ENCODE peak calls at places on chromosomes 5 and 9, in five cellular contexts. I is GM12878, P is H1, L is K562, S is HepG2. A is an unnamed sample.

GRCh38 chr5:139277171-139277570 is 16.4 kb upstream of the MATR3 start:
- DNase-seq in P (no peak), S (no peak), L (no peak), I (no peak), A (no peak)

GRCh38 chr5:139979943-139980342 is 63.2 kb downstream of the NRG2 start:
- DNase-seq in I (no peak), L (no peak), P (no peak), S (no peak), A (no peak)

GRCh38 chr5:156042726-156043125 is 284.2 kb upstream of the SGCD start:
- DNase-seq in L (no peak), I (no peak), S (no peak), P (no peak), A (no peak)

GRCh38 chr5:43769576-43770352 is 166.8 kb downstream of the NNT start:
- DNase-seq in P (no peak), L (no peak), I (no peak), S (no peak), A (no peak)

GRCh38 chr5:172664018-172664417 is 23.0 kb downstream of the NEURL1B start:
- DNase-seq in S (no peak), I (no peak), L (no peak), P (no peak), A (no peak)

GRCh38 chr9:110996436-110997224 is 41.6 kb downstream of the LPAR1 start:
- DNase-seq in S (no peak), L (no peak), I (no peak), P (no peak), A (no peak)

GRCh38 chr9:125971895-125972729 is 224.9 kb downstream of the PBX3 start:
- DNase-seq in P (no peak), L (no peak), S (no peak), I (no peak), A (no peak)

GRCh38 chr5:130759061-130759460 is 406.0 kb downstream of the HINT1 start:
- DNase-seq in L (no peak), S (no peak), I (no peak), P (no peak), A (no peak)

GRCh38 chr5:158120760-158121159 is 261.8 kb upstream of the CLINT1 start:
- DNase-seq in P (no peak), I (no peak), S (no peak), L (no peak), A (no peak)

GRCh38 chr9:41229408-41230401 is 40.6 kb upstream of the ZNG1F start:
- DNase-seq in L (peak), I (peak), S (peak), P (no peak), A (peak)

GRCh38 chr5:19928556-19929421 is 59.2 kb downstream of the CDH18 start:
- DNase-seq in S (peak), P (no peak), I (no peak), L (no peak), A (peak)

GRCh38 chr5:82684153-82684552 is 393.0 kb downstream of the TMEM167A start:
- DNase-seq in S (no peak), I (no peak), L (no peak), P (no peak), A (no peak)

GRCh38 chr9:95457769-95458168 is 59.0 kb downstream of the PTCH1 start:
- DNase-seq in I (no peak), S (no peak), P (no peak), L (no peak), A (no peak)

GRCh38 chr5:160539431-160539830 is 117.8 kb downstream of the PTTG1 start:
- DNase-seq in I (no peak), L (no peak), P (no peak), S (no peak), A (no peak)

GRCh38 chr5:168676499-168676898 is 97.3 kb upstream of the PANK3 start:
- DNase-seq in P (no peak), L (no peak), I (no peak), S (no peak), A (no peak)

GRCh38 chr5:139413963-139414362 is 10.1 kb upstream of the SPATA24 start:
- DNase-seq in S (no peak), I (no peak), P (no peak), L (no peak), A (no peak)

GRCh38 chr9:82127993-82128710 is 139.6 kb downstream of the SPATA31D1 start:
- DNase-seq in S (no peak), L (no peak), P (no peak), I (no peak), A (no peak)

GRCh38 chr5:138990986-138991645 is 116.0 kb upstream of the LRRTM2 start:
- DNase-seq in I (no peak), P (no peak), L (no peak), S (no peak), A (no peak)

GRCh38 chr9:137368431-137369110 is 54.4 kb downstream of the EXD3 start:
- DNase-seq in S (no peak), I (no peak), P (no peak), L (no peak), A (no peak)

GRCh38 chr5:1421521-1422341 is 23.5 kb downstream of the SLC6A3 start:
- DNase-seq in L (no peak), S (no peak), I (no peak), P (no peak), A (no peak)

GRCh38 chr5:156971848-156972525 is 9.0 kb upstream of the TIMD4 start:
- DNase-seq in S (no peak), I (no peak), L (no peak), P (no peak), A (peak)

GRCh38 chr9:80074439-80074838 is 502.7 kb downstream of the TLE4 start:
- DNase-seq in P (no peak), I (no peak), L (no peak), S (no peak), A (no peak)

GRCh38 chr9:82606761-82607382 is 456.1 kb downstream of the RASEF start:
- DNase-seq in I (peak), L (no peak), S (peak), P (peak), A (peak)

GRCh38 chr5:159050408-159051091 is 49.2 kb downstream of the EBF1 start:
- DNase-seq in L (no peak), S (no peak), I (no peak), P (no peak), A (no peak)

GRCh38 chr9:133619791-133620190 is 10.6 kb upstream of the FAM163B start:
- DNase-seq in L (no peak), S (no peak), P (no peak), I (no peak), A (no peak)

GRCh38 chr5:97888439-97888838 is 705.4 kb upstream of the RIOK2 start:
- DNase-seq in I (peak), S (no peak), L (no peak), P (no peak), A (no peak)

GRCh38 chr9:6884101-6884500 is 126.3 kb downstream of the KDM4C start:
- DNase-seq in I (no peak), P (no peak), S (no peak), L (no peak), A (no peak)

GRCh38 chr9:107462691-107463090 is 26.9 kb downstream of the KLF4 start:
- DNase-seq in I (no peak), P (no peak), S (peak), L (no peak), A (no peak)

GRCh38 chr5:135386096-135386495 is 12.9 kb downstream of the MACROH2A1 start:
- DNase-seq in P (no peak), L (no peak), S (no peak), I (no peak), A (no peak)

GRCh38 chr9:107683566-107683965 is 194.0 kb upstream of the KLF4 start:
- DNase-seq in S (no peak), I (no peak), L (no peak), P (no peak), A (no peak)

GRCh38 chr5:124649548-124650501 is 96.6 kb downstream of the ZNF608 start:
- DNase-seq in S (no peak), L (peak), I (peak), P (no peak), A (no peak)

GRCh38 chr5:170333161-170333909 is 35.8 kb upstream of the LCP2 start:
- DNase-seq in P (no peak), S (no peak), L (no peak), I (peak), A (no peak)

GRCh38 chr5:31701642-31702041 is 62.7 kb downstream of the PDZD2 start:
- DNase-seq in P (no peak), L (no peak), S (no peak), I (no peak), A (no peak)

GRCh38 chr9:115733736-115734135 is 419.9 kb upstream of the PAPPA start:
- DNase-seq in I (no peak), P (no peak), S (no peak), L (no peak), A (no peak)
- TF ChIP-seq HDAC2 in I (no peak), P (no peak), S (no peak), L (no peak), A (no peak)

DNA sequence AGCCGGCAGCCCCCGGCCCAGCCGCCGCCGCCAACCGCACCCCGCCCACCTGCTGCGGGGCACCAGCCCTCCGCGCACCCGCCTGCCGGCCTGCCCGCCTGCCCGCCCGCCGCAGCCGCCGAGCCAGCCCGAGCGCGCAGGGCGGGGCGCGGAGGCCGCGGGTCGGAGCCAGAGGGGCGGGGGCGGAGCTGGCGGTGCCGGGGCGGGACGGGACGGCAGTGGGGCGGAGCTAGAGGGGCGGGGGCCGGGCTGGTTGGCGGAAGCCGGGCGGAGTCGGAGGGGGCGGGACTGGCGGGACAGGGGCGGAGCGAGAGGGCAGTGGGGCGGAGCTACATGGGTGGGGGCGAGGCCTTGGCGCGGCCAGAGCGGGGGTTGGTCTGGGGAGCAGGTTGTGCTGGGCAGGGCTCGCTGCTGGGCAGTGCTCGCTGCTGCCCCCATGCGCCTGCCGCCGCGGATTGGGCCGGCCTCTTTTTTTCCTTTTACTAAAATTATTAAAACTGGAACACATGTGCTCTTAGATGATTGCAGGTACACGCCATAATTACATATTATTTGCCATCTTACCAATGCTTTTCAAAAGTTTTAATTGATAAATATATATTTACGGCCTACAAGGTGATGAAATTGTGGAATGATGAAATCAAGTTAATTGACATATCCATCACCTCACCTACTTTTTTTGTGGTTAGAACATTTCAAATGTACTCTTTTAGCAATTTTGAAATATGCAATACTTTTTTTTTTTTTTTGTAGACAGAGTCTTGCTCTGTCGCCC is at the start of gene SH3GLB2:
- DNase-seq in S (peak), P (peak), L (peak), I (peak), A (peak)
- TF ChIP-seq HDAC2 in S (no peak), P (no peak), L (no peak), I (no peak), A (no peak)

GRCh38 chr9:35035851-35036701 is 36.3 kb downstream of the VCP start:
- DNase-seq in S (no peak), P (peak), I (no peak), L (no peak), A (no peak)
- TF ChIP-seq HDAC2 in S (no peak), P (no peak), I (no peak), L (no peak), A (no peak)

GRCh38 chr9:28365736-28366135 is 792.5 kb upstream of the C9orf72 start:
- DNase-seq in I (no peak), S (no peak), L (no peak), P (no peak), A (no peak)
- TF ChIP-seq HDAC2 in I (no peak), S (no peak), L (no peak), P (no peak), A (no peak)

A was measured in A549.